ENCODE peak calls at places on chromosomes 2 and 18, in five cellular contexts. J is endodermal cell, Q is cardiac fibroblast, Z is GM23248, H is IMR-90. V is an unnamed sample.

GRCh38 chr2:9699139-9699823 is 68.5 kb upstream of the YWHAQ start:
- DNase-seq in J (peak), Q (peak), Z (peak), H (peak), V (peak)

GRCh38 chr2:234451852-234452625 is 44.8 kb downstream of the ARL4C start:
- DNase-seq in J (no peak), Q (peak), Z (peak), H (peak), V (peak)

GRCh38 chr18:5424903-5425302 is 118.9 kb downstream of the EPB41L3 start:
- DNase-seq in J (no peak), Q (peak), Z (peak), H (peak), V (peak)

GRCh38 chr18:26386002-26386401 is 159.8 kb downstream of the TAF4B start:
- DNase-seq in J (no peak), Q (peak), Z (peak), H (peak), V (peak)

GRCh38 chr2:95313296-95314265 is 16.4 kb downstream of the KCNIP3 start:
- DNase-seq in J (no peak), Q (no peak), Z (no peak), H (no peak), V (no peak)

GRCh38 chr2:20806286-20806685 is 16.6 kb downstream of the LDAH start:
- DNase-seq in J (no peak), Q (no peak), Z (peak), H (no peak), V (no peak)

GRCh38 chr2:27306657-27307544 is 1.3 kb downstream of the UCN start:
- DNase-seq in J (peak), Q (no peak), Z (peak), H (no peak), V (no peak)

GRCh38 chr2:96156926-96157648 is 11.8 kb upstream of the DUSP2 start:
- DNase-seq in J (peak), Q (no peak), Z (no peak), H (no peak), V (no peak)

GRCh38 chr2:136874258-136874657 is 108.9 kb downstream of the THSD7B start:
- DNase-seq in J (peak), Q (peak), Z (peak), H (no peak), V (no peak)

GRCh38 chr2:159111346-159111922 is 143.0 kb downstream of the TANC1 start:
- DNase-seq in J (no peak), Q (no peak), Z (peak), H (no peak), V (no peak)

GRCh38 chr18:9494778-9495302 is 19.5 kb downstream of the RALBP1 start:
- DNase-seq in J (no peak), Q (peak), Z (no peak), H (peak), V (peak)

DNA sequence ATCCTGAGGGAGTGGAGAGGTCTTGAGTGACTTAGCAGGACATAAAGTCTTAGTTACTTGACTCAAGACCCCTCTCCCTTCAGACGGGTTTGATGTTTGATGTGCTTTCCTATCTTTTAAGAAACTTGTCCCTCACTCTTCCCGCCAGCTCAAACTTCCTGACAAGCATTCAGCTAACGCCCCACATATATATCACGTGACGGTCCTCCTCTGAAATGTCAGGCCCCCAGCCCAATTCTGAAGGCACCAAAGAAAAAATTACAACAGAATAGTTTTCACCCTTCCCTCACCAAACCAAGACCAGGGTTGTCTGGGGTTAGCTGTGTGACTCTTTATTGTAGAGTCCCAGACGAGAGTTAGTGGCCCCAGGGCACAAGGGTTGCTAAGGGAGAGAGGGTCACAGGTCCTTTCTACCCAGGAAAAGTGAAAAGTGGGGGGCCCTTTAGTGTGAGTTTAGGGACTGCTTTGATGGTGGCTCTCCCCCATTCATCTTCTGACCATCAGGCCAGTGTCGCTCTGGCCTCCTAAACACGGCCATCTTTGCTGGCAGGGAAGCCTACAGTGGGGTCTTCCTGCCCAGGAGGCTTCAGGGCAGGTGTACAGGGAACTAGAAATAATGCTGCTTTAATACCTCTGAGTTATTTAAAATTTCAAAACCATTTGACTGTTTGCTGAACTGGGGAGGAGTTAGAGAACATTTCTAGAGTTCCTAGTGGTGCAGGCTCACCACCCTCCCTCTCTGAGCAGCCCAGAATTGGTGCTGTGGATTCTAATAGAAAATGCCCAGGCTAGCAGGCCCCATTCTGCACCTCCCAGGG is 2.7 kb downstream of the PKDCC start:
- DNase-seq in J (no peak), Q (no peak), Z (peak), H (no peak), V (peak)
- H3K4me3 ChIP-seq in J (peak), Q (peak), Z (peak), H (peak), V (peak)

GRCh38 chr2:176638167-176639015 is 369.1 kb downstream of the MTX2 start:
- DNase-seq in J (peak), Q (peak), Z (peak), H (peak), V (peak)
- H3K4me3 ChIP-seq in J (peak), Q (peak), Z (peak), H (peak), V (peak)

DNA sequence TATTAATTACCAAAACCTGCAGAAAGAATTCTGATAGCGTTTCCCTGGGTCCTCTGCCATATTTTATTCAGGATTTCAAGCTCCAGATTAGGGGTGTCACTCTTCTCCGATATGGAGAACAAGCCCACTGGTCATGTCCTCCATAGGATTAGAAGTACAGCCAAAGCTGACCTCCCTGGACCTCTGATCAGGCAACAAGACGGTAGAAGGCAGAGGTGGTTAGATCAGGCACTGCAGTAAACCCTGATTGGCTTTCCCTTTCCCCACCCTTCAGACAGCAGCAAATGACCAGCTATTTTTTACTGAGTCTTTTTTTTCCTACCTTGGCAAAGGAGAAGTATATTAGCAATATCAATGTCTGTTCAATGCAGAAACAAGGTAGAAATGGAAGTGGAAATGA is 37.7 kb downstream of the SPC25 start:
- DNase-seq in J (no peak), Q (no peak), Z (no peak), H (no peak), V (no peak)
- H3K4me3 ChIP-seq in J (no peak), Q (no peak), Z (no peak), H (no peak), V (no peak)

GRCh38 chr2:195590199-195590865 is 66.7 kb upstream of the SLC39A10 start:
- DNase-seq in J (no peak), Q (no peak), Z (peak), H (no peak), V (no peak)

GRCh38 chr2:195582188-195582587 is 74.8 kb upstream of the SLC39A10 start:
- DNase-seq in J (no peak), Q (no peak), Z (no peak), H (no peak), V (no peak)

GRCh38 chr2:195587966-195588365 is 69.1 kb upstream of the SLC39A10 start:
- DNase-seq in J (no peak), Q (no peak), Z (no peak), H (no peak), V (no peak)

GRCh38 chr2:195590866-195591215 is 66.2 kb upstream of the SLC39A10 start:
- DNase-seq in J (no peak), Q (no peak), Z (peak), H (no peak), V (no peak)

GRCh38 chr2:195586062-195586713 is 70.8 kb upstream of the SLC39A10 start:
- DNase-seq in J (no peak), Q (no peak), Z (no peak), H (no peak), V (no peak)
- H3K4me3 ChIP-seq in J (no peak), Q (no peak), Z (no peak), H (no peak), V (no peak)

GRCh38 chr2:179265082-179265575 is 497 bp upstream of the SESTD1 start:
- DNase-seq in J (no peak), Q (peak), Z (peak), H (peak), V (peak)
- H3K4me3 ChIP-seq in J (peak), Q (peak), Z (peak), H (peak), V (peak)

GRCh38 chr18:80245781-80246655 is 1.3 kb downstream of the PARD6G start:
- DNase-seq in J (peak), Q (no peak), Z (no peak), H (no peak), V (no peak)
- H3K4me3 ChIP-seq in J (peak), Q (peak), Z (no peak), H (peak), V (peak)

GRCh38 chr2:70767699-70768584 is at the start of gene ADD2:
- DNase-seq in J (peak), Q (peak), Z (peak), H (peak), V (no peak)

GRCh38 chr2:70768585-70769085 is 635 bp upstream of the ADD2 start:
- DNase-seq in J (peak), Q (no peak), Z (no peak), H (no peak), V (no peak)

GRCh38 chr2:70765507-70765906 is 2.5 kb downstream of the ADD2 start:
- DNase-seq in J (no peak), Q (no peak), Z (no peak), H (no peak), V (no peak)

GRCh38 chr2:70767094-70767698 is 804 bp downstream of the ADD2 start:
- DNase-seq in J (peak), Q (no peak), Z (no peak), H (no peak), V (no peak)

GRCh38 chr2:70766357-70767093 is 1.5 kb downstream of the ADD2 start:
- DNase-seq in J (no peak), Q (no peak), Z (no peak), H (no peak), V (no peak)
- H3K4me3 ChIP-seq in J (peak), Q (no peak), Z (no peak), H (no peak), V (no peak)

V was measured in choroid plexus epithelial cell.